ENCODE peak calls at places on chromosomes 13 and 19, in seven cellular contexts. One of them, this sample, is unnamed.

GRCh38 chr19:43934055-43934984 is 762 bp downstream of the ZNF45 start:
- DNase-seq in Panc1: no peak
- DNase-seq in activated CD4-positive, alpha-beta T cell treated with anti-CD3 and anti-CD28 coated beads for 1 hour: no peak
- DNase-seq in GM20000: no peak
- DNase-seq in ureter: no peak
- DNase-seq in SK-MEL-5: no peak
- DNase-seq in SK-N-SH: peak; percentile 15
- DNase-seq in this sample: peak; percentile 3

GRCh38 chr13:85631801-85632200 is 167.4 kb downstream of the SLITRK6 start:
- DNase-seq in SK-MEL-5: peak; percentile 17
- DNase-seq in Panc1: no peak
- DNase-seq in ureter: no peak
- DNase-seq in activated CD4-positive, alpha-beta T cell treated with anti-CD3 and anti-CD28 coated beads for 1 hour: no peak
- DNase-seq in GM20000: no peak
- DNase-seq in SK-N-SH: no peak
- DNase-seq in this sample: no peak

GRCh38 chr13:104098421-104098820 is 1032.2 kb upstream of the SLC10A2 start:
- DNase-seq in ureter: no peak
- DNase-seq in SK-MEL-5: no peak
- DNase-seq in SK-N-SH: no peak
- DNase-seq in Panc1: no peak
- DNase-seq in GM20000: no peak
- DNase-seq in activated CD4-positive, alpha-beta T cell treated with anti-CD3 and anti-CD28 coated beads for 1 hour: no peak
- DNase-seq in this sample: no peak

GRCh38 chr19:5123646-5124045 is 154.7 kb downstream of the KDM4B start:
- DNase-seq in SK-N-SH: no peak
- DNase-seq in activated CD4-positive, alpha-beta T cell treated with anti-CD3 and anti-CD28 coated beads for 1 hour: no peak
- DNase-seq in SK-MEL-5: no peak
- DNase-seq in ureter: no peak
- DNase-seq in Panc1: no peak
- DNase-seq in GM20000: no peak
- DNase-seq in this sample: no peak

GRCh38 chr13:75055296-75055695 is 426.7 kb downstream of the TBC1D4 start:
- DNase-seq in ureter: no peak
- DNase-seq in activated CD4-positive, alpha-beta T cell treated with anti-CD3 and anti-CD28 coated beads for 1 hour: no peak
- DNase-seq in GM20000: no peak
- DNase-seq in Panc1: no peak
- DNase-seq in SK-MEL-5: no peak
- DNase-seq in SK-N-SH: no peak
- DNase-seq in this sample: no peak

GRCh38 chr13:78595819-78596700 is 7.3 kb downstream of the POU4F1 start:
- DNase-seq in SK-N-SH: peak; percentile 84
- DNase-seq in GM20000: peak; percentile 74
- DNase-seq in Panc1: no peak
- DNase-seq in SK-MEL-5: no peak
- DNase-seq in ureter: no peak
- DNase-seq in activated CD4-positive, alpha-beta T cell treated with anti-CD3 and anti-CD28 coated beads for 1 hour: no peak
- DNase-seq in this sample: peak; percentile 67

GRCh38 chr13:24220086-24220703 is 59.7 kb downstream of the SPATA13 start:
- DNase-seq in GM20000: peak; percentile 75
- DNase-seq in SK-MEL-5: peak; percentile 92
- DNase-seq in Panc1: peak; percentile 50
- DNase-seq in SK-N-SH: peak; percentile 77
- DNase-seq in activated CD4-positive, alpha-beta T cell treated with anti-CD3 and anti-CD28 coated beads for 1 hour: no peak
- DNase-seq in ureter: peak; percentile 67
- DNase-seq in this sample: peak; percentile 56

GRCh38 chr13:111911754-111912452 is 155.0 kb upstream of the SOX1 start:
- DNase-seq in SK-N-SH: no peak
- DNase-seq in SK-MEL-5: no peak
- DNase-seq in ureter: peak; percentile 20
- DNase-seq in Panc1: no peak
- DNase-seq in activated CD4-positive, alpha-beta T cell treated with anti-CD3 and anti-CD28 coated beads for 1 hour: no peak
- DNase-seq in GM20000: no peak
- DNase-seq in this sample: no peak

GRCh38 chr13:26628706-26629105 is 71.2 kb downstream of the WASF3 start:
- DNase-seq in Panc1: no peak
- DNase-seq in ureter: no peak
- DNase-seq in activated CD4-positive, alpha-beta T cell treated with anti-CD3 and anti-CD28 coated beads for 1 hour: no peak
- DNase-seq in SK-MEL-5: peak; percentile 54
- DNase-seq in GM20000: no peak
- DNase-seq in SK-N-SH: no peak
- DNase-seq in this sample: no peak

GRCh38 chr19:8083141-8083540 is 30.6 kb downstream of the CCL25 start:
- DNase-seq in GM20000: no peak
- DNase-seq in SK-MEL-5: no peak
- DNase-seq in SK-N-SH: no peak
- DNase-seq in ureter: no peak
- DNase-seq in Panc1: no peak
- DNase-seq in activated CD4-positive, alpha-beta T cell treated with anti-CD3 and anti-CD28 coated beads for 1 hour: no peak
- DNase-seq in this sample: no peak

GRCh38 chr19:45767410-45767880 is 1.6 kb downstream of the SIX5 start:
- DNase-seq in GM20000: peak; percentile 43
- DNase-seq in ureter: peak; percentile 89
- DNase-seq in Panc1: no peak
- DNase-seq in SK-N-SH: no peak
- DNase-seq in SK-MEL-5: peak; percentile 33
- DNase-seq in activated CD4-positive, alpha-beta T cell treated with anti-CD3 and anti-CD28 coated beads for 1 hour: no peak
- DNase-seq in this sample: no peak

GRCh38 chr13:112911883-112912282 is 57.1 kb upstream of the MCF2L start:
- DNase-seq in SK-MEL-5: no peak
- DNase-seq in GM20000: no peak
- DNase-seq in ureter: no peak
- DNase-seq in activated CD4-positive, alpha-beta T cell treated with anti-CD3 and anti-CD28 coated beads for 1 hour: no peak
- DNase-seq in Panc1: no peak
- DNase-seq in SK-N-SH: no peak
- DNase-seq in this sample: no peak

GRCh38 chr13:80989241-80989640 is 648.3 kb upstream of the SPRY2 start:
- DNase-seq in Panc1: no peak
- DNase-seq in ureter: no peak
- DNase-seq in SK-N-SH: no peak
- DNase-seq in SK-MEL-5: no peak
- DNase-seq in GM20000: no peak
- DNase-seq in activated CD4-positive, alpha-beta T cell treated with anti-CD3 and anti-CD28 coated beads for 1 hour: no peak
- DNase-seq in this sample: no peak

GRCh38 chr19:29483641-29483920 is 42.2 kb upstream of the VSTM2B start:
- DNase-seq in Panc1: no peak
- DNase-seq in SK-MEL-5: no peak
- DNase-seq in activated CD4-positive, alpha-beta T cell treated with anti-CD3 and anti-CD28 coated beads for 1 hour: no peak
- DNase-seq in SK-N-SH: no peak
- DNase-seq in GM20000: no peak
- DNase-seq in ureter: no peak
- DNase-seq in this sample: no peak

GRCh38 chr19:47005164-47005641 is 14.4 kb upstream of the NPAS1 start:
- DNase-seq in ureter: no peak
- DNase-seq in GM20000: no peak
- DNase-seq in SK-N-SH: no peak
- DNase-seq in Panc1: no peak
- DNase-seq in activated CD4-positive, alpha-beta T cell treated with anti-CD3 and anti-CD28 coated beads for 1 hour: no peak
- DNase-seq in SK-MEL-5: no peak
- DNase-seq in this sample: no peak

GRCh38 chr13:27028683-27029480 is 142.7 kb downstream of the USP12 start:
- DNase-seq in ureter: no peak
- DNase-seq in SK-N-SH: no peak
- DNase-seq in Panc1: no peak
- DNase-seq in GM20000: no peak
- DNase-seq in SK-MEL-5: no peak
- DNase-seq in activated CD4-positive, alpha-beta T cell treated with anti-CD3 and anti-CD28 coated beads for 1 hour: no peak
- DNase-seq in this sample: no peak

GRCh38 chr19:10780368-10780767 is 55.6 kb downstream of the TMED1 start:
- DNase-seq in SK-MEL-5: no peak
- DNase-seq in Panc1: no peak
- DNase-seq in GM20000: no peak
- DNase-seq in activated CD4-positive, alpha-beta T cell treated with anti-CD3 and anti-CD28 coated beads for 1 hour: no peak
- DNase-seq in ureter: no peak
- DNase-seq in SK-N-SH: no peak
- DNase-seq in this sample: no peak

GRCh38 chr13:90706631-90707030 is 640.9 kb upstream of the MIR17HG start:
- DNase-seq in SK-MEL-5: no peak
- DNase-seq in SK-N-SH: no peak
- DNase-seq in GM20000: no peak
- DNase-seq in Panc1: no peak
- DNase-seq in ureter: no peak
- DNase-seq in activated CD4-positive, alpha-beta T cell treated with anti-CD3 and anti-CD28 coated beads for 1 hour: no peak
- DNase-seq in this sample: no peak

GRCh38 chr19:8320564-8321066 is 560 bp downstream of the NDUFA7 start:
- DNase-seq in activated CD4-positive, alpha-beta T cell treated with anti-CD3 and anti-CD28 coated beads for 1 hour: no peak
- DNase-seq in SK-N-SH: no peak
- DNase-seq in SK-MEL-5: no peak
- DNase-seq in ureter: no peak
- DNase-seq in Panc1: no peak
- DNase-seq in GM20000: no peak
- DNase-seq in this sample: no peak

GRCh38 chr19:33486936-33487793 is 34.4 kb downstream of the PEPD start:
- DNase-seq in activated CD4-positive, alpha-beta T cell treated with anti-CD3 and anti-CD28 coated beads for 1 hour: no peak
- DNase-seq in Panc1: no peak
- DNase-seq in GM20000: no peak
- DNase-seq in SK-N-SH: peak; percentile 16
- DNase-seq in SK-MEL-5: no peak
- DNase-seq in ureter: no peak
- DNase-seq in this sample: no peak

GRCh38 chr13:112055417-112056206 is 11.3 kb upstream of the SOX1 start:
- DNase-seq in Panc1: no peak
- DNase-seq in activated CD4-positive, alpha-beta T cell treated with anti-CD3 and anti-CD28 coated beads for 1 hour: no peak
- DNase-seq in ureter: no peak
- DNase-seq in SK-MEL-5: no peak
- DNase-seq in SK-N-SH: no peak
- DNase-seq in GM20000: peak; percentile 40
- DNase-seq in this sample: no peak

GRCh38 chr13:19927117-19927734 is 31.3 kb upstream of the ZMYM2 start:
- DNase-seq in activated CD4-positive, alpha-beta T cell treated with anti-CD3 and anti-CD28 coated beads for 1 hour: no peak
- DNase-seq in SK-N-SH: no peak
- DNase-seq in Panc1: peak; percentile 27
- DNase-seq in ureter: no peak
- DNase-seq in GM20000: peak; percentile 18
- DNase-seq in SK-MEL-5: peak; percentile 68
- DNase-seq in this sample: peak; percentile 13

GRCh38 chr19:15583346-15583745 is 31.7 kb upstream of the CYP4F8 start:
- DNase-seq in ureter: no peak
- DNase-seq in GM20000: no peak
- DNase-seq in activated CD4-positive, alpha-beta T cell treated with anti-CD3 and anti-CD28 coated beads for 1 hour: no peak
- DNase-seq in SK-N-SH: no peak
- DNase-seq in Panc1: no peak
- DNase-seq in SK-MEL-5: no peak
- DNase-seq in this sample: no peak

GRCh38 chr19:48480151-48480475 is 10.9 kb downstream of the CYTH2 start:
- DNase-seq in SK-N-SH: no peak
- DNase-seq in Panc1: no peak
- DNase-seq in SK-MEL-5: no peak
- DNase-seq in activated CD4-positive, alpha-beta T cell treated with anti-CD3 and anti-CD28 coated beads for 1 hour: no peak
- DNase-seq in ureter: no peak
- DNase-seq in GM20000: no peak
- DNase-seq in this sample: no peak

GRCh38 chr13:84985860-84986259 is 813.4 kb downstream of the SLITRK6 start:
- DNase-seq in ureter: no peak
- DNase-seq in SK-N-SH: no peak
- DNase-seq in Panc1: no peak
- DNase-seq in activated CD4-positive, alpha-beta T cell treated with anti-CD3 and anti-CD28 coated beads for 1 hour: no peak
- DNase-seq in GM20000: no peak
- DNase-seq in SK-MEL-5: peak; percentile 53
- DNase-seq in this sample: no peak

GRCh38 chr19:40523322-40524047 is 53.2 kb upstream of the SHKBP1 start:
- DNase-seq in Panc1: no peak
- DNase-seq in ureter: no peak
- DNase-seq in GM20000: peak; percentile 74
- DNase-seq in activated CD4-positive, alpha-beta T cell treated with anti-CD3 and anti-CD28 coated beads for 1 hour: no peak
- DNase-seq in SK-MEL-5: peak; percentile 88
- DNase-seq in SK-N-SH: peak; percentile 83
- DNase-seq in this sample: peak; percentile 60

GRCh38 chr19:39327990-39328705 is 7.5 kb upstream of the LRFN1 start:
- DNase-seq in ureter: peak; percentile 90
- DNase-seq in GM20000: peak; percentile 83
- DNase-seq in Panc1: peak; percentile 97
- DNase-seq in SK-N-SH: peak; percentile 84
- DNase-seq in activated CD4-positive, alpha-beta T cell treated with anti-CD3 and anti-CD28 coated beads for 1 hour: peak; percentile 70
- DNase-seq in SK-MEL-5: peak; percentile 71
- DNase-seq in this sample: peak; percentile 72

GRCh38 chr19:10961763-10962536 is 1.1 kb downstream of the SMARCA4 start:
- DNase-seq in ureter: no peak
- DNase-seq in activated CD4-positive, alpha-beta T cell treated with anti-CD3 and anti-CD28 coated beads for 1 hour: no peak
- DNase-seq in Panc1: no peak
- DNase-seq in GM20000: no peak
- DNase-seq in SK-MEL-5: no peak
- DNase-seq in SK-N-SH: no peak
- DNase-seq in this sample: no peak

GRCh38 chr19:35767288-35768081 is 7.9 kb upstream of the ARHGAP33 start:
- DNase-seq in ureter: no peak
- DNase-seq in Panc1: no peak
- DNase-seq in SK-MEL-5: no peak
- DNase-seq in activated CD4-positive, alpha-beta T cell treated with anti-CD3 and anti-CD28 coated beads for 1 hour: no peak
- DNase-seq in GM20000: no peak
- DNase-seq in SK-N-SH: peak; percentile 59
- DNase-seq in this sample: no peak

GRCh38 chr13:31074750-31075149 is 87.0 kb downstream of the HSPH1 start:
- DNase-seq in activated CD4-positive, alpha-beta T cell treated with anti-CD3 and anti-CD28 coated beads for 1 hour: no peak
- DNase-seq in ureter: no peak
- DNase-seq in SK-MEL-5: no peak
- DNase-seq in SK-N-SH: no peak
- DNase-seq in GM20000: no peak
- DNase-seq in Panc1: no peak
- DNase-seq in this sample: no peak

GRCh38 chr13:65597839-65598818 is 1632.0 kb downstream of the PCDH9 start:
- DNase-seq in GM20000: no peak
- DNase-seq in ureter: no peak
- DNase-seq in SK-MEL-5: no peak
- DNase-seq in Panc1: no peak
- DNase-seq in SK-N-SH: no peak
- DNase-seq in activated CD4-positive, alpha-beta T cell treated with anti-CD3 and anti-CD28 coated beads for 1 hour: no peak
- DNase-seq in this sample: no peak

GRCh38 chr19:5005096-5005495 is 36.2 kb downstream of the KDM4B start:
- DNase-seq in activated CD4-positive, alpha-beta T cell treated with anti-CD3 and anti-CD28 coated beads for 1 hour: no peak
- DNase-seq in SK-MEL-5: no peak
- DNase-seq in GM20000: no peak
- DNase-seq in ureter: no peak
- DNase-seq in SK-N-SH: no peak
- DNase-seq in Panc1: no peak
- DNase-seq in this sample: no peak

GRCh38 chr13:111926501-111927180 is 140.3 kb upstream of the SOX1 start:
- DNase-seq in ureter: no peak
- DNase-seq in SK-N-SH: no peak
- DNase-seq in Panc1: no peak
- DNase-seq in activated CD4-positive, alpha-beta T cell treated with anti-CD3 and anti-CD28 coated beads for 1 hour: no peak
- DNase-seq in GM20000: no peak
- DNase-seq in SK-MEL-5: no peak
- DNase-seq in this sample: no peak

GRCh38 chr19:41893899-41894298 is 10.9 kb downstream of the ARHGEF1 start:
- DNase-seq in SK-MEL-5: peak; percentile 38
- DNase-seq in activated CD4-positive, alpha-beta T cell treated with anti-CD3 and anti-CD28 coated beads for 1 hour: no peak
- DNase-seq in Panc1: no peak
- DNase-seq in SK-N-SH: no peak
- DNase-seq in ureter: no peak
- DNase-seq in GM20000: no peak
- DNase-seq in this sample: no peak